ENCODE peak calls at places on chromosomes 7 and 10, in five cellular contexts. U is lower lobe of right lung; B is heart left ventricle; Z is foreskin keratinocyte; P is CD8-positive, alpha-beta T cell. H is an unnamed sample.

GRCh38 chr10:47254611-47255010 is 45.4 kb upstream of the GDF10 start:
- DNase-seq in U (no peak), B (no peak), Z (peak; percentile 11), P (no peak), H (no peak)

GRCh38 chr10:103685880-103686669 is 169.3 kb downstream of the SH3PXD2A start:
- DNase-seq in U (peak; percentile 81), B (peak; percentile 65), Z (no peak), P (peak; percentile 81), H (peak; percentile 77)

GRCh38 chr7:118855290-118855689 is 630.8 kb downstream of the ANKRD7 start:
- DNase-seq in U (no peak), B (no peak), Z (no peak), P (no peak), H (no peak)

GRCh38 chr7:108313086-108313485 is 143.2 kb downstream of the NRCAM start:
- DNase-seq in U (no peak), B (no peak), Z (no peak), P (no peak), H (no peak)

GRCh38 chr10:115829501-115830215 is 443.3 kb downstream of the GFRA1 start:
- DNase-seq in U (no peak), B (no peak), Z (peak; percentile 39), P (no peak), H (no peak)

GRCh38 chr10:124653811-124654651 is 90.1 kb downstream of the FAM53B start:
- DNase-seq in U (no peak), B (peak; percentile 70), Z (peak; percentile 88), P (no peak), H (no peak)

GRCh38 chr10:28984431-28984830 is 304.4 kb upstream of the LYZL1 start:
- DNase-seq in U (peak; percentile 89), B (peak; percentile 94), Z (peak; percentile 83), P (no peak), H (peak; percentile 89)

GRCh38 chr10:74786126-74786525 is 40.3 kb upstream of the KAT6B start:
- DNase-seq in U (no peak), B (no peak), Z (no peak), P (no peak), H (no peak)

GRCh38 chr10:101066146-101066889 is 4.5 kb downstream of the KAZALD1 start:
- DNase-seq in U (peak; percentile 91), B (peak; percentile 87), Z (peak; percentile 30), P (peak; percentile 66), H (peak; percentile 84)

GRCh38 chr10:79022565-79023488 is 45.9 kb upstream of the ZMIZ1 start:
- DNase-seq in U (peak; percentile 51), B (peak; percentile 79), Z (no peak), P (no peak), H (peak; percentile 62)

GRCh38 chr7:52500796-52501195 is 534.6 kb upstream of the POM121L12 start:
- DNase-seq in U (no peak), B (no peak), Z (peak; percentile 92), P (no peak), H (no peak)

GRCh38 chr10:76491216-76491615 is 1059.8 kb downstream of the LRMDA start:
- DNase-seq in U (no peak), B (no peak), Z (no peak), P (no peak), H (no peak)

GRCh38 chr10:132391372-132392020 is 5.5 kb upstream of the PWWP2B start:
- DNase-seq in U (no peak), B (no peak), Z (no peak), P (no peak), H (no peak)

GRCh38 chr7:99038086-99038855 is 105.6 kb downstream of the SMURF1 start:
- DNase-seq in U (no peak), B (no peak), Z (no peak), P (no peak), H (no peak)

GRCh38 chr10:6513509-6513908 is 66.6 kb downstream of the PRKCQ start:
- DNase-seq in U (no peak), B (no peak), Z (no peak), P (peak; percentile 55), H (no peak)

GRCh38 chr7:29167721-29168120 is 21.4 kb upstream of the CPVL start:
- DNase-seq in U (no peak), B (no peak), Z (no peak), P (no peak), H (no peak)

GRCh38 chr10:30671011-30671616 is 41.6 kb upstream of the LYZL2 start:
- DNase-seq in U (no peak), B (no peak), Z (peak; percentile 56), P (no peak), H (no peak)

GRCh38 chr10:85864866-85865526 is 501.6 kb downstream of the GRID1 start:
- DNase-seq in U (no peak), B (no peak), Z (no peak), P (no peak), H (no peak)

GRCh38 chr10:48796846-48797245 is 112.2 kb downstream of the WDFY4 start:
- DNase-seq in U (no peak), B (no peak), Z (no peak), P (no peak), H (no peak)

GRCh38 chr10:85528318-85528652 is 838.3 kb downstream of the GRID1 start:
- DNase-seq in U (no peak), B (no peak), Z (no peak), P (no peak), H (no peak)

GRCh38 chr10:47297796-47298540 is 2.0 kb upstream of the GDF10 start:
- DNase-seq in U (no peak), B (no peak), Z (no peak), P (no peak), H (no peak)

GRCh38 chr7:29884399-29885272 is 78.3 kb downstream of the WIPF3 start:
- DNase-seq in U (no peak), B (no peak), Z (peak; percentile 22), P (no peak), H (no peak)

GRCh38 chr10:119479048-119479394 is 63.5 kb downstream of the RGS10 start:
- DNase-seq in U (no peak), B (no peak), Z (no peak), P (no peak), H (no peak)

GRCh38 chr10:83448013-83448412 is 691.3 kb upstream of the GHITM start:
- DNase-seq in U (no peak), B (no peak), Z (no peak), P (no peak), H (no peak)

GRCh38 chr10:59708816-59709471 is 706 bp downstream of the SLC16A9 start:
- DNase-seq in U (peak; percentile 48), B (no peak), Z (peak; percentile 26), P (no peak), H (peak; percentile 71)

GRCh38 chr7:68267486-68267885 is 1270.9 kb downstream of the TYW1 start:
- DNase-seq in U (no peak), B (no peak), Z (no peak), P (no peak), H (no peak)

GRCh38 chr10:44863344-44864041 is 47.6 kb upstream of the TMEM72 start:
- DNase-seq in U (no peak), B (no peak), Z (no peak), P (no peak), H (no peak)

GRCh38 chr10:93476756-93477155 is 5.4 kb downstream of the MYOF start:
- DNase-seq in U (no peak), B (no peak), Z (no peak), P (no peak), H (no peak)
- H3K4me1 ChIP-seq in U (peaks cover 74% of the 10 kb centered on the region), B (no peaks in the 10 kb centered on the region), Z (peaks cover 38% of the 10 kb centered on the region), P (peaks cover under 1% of the 10 kb centered on the region), H (no peaks in the 10 kb centered on the region)

DNA sequence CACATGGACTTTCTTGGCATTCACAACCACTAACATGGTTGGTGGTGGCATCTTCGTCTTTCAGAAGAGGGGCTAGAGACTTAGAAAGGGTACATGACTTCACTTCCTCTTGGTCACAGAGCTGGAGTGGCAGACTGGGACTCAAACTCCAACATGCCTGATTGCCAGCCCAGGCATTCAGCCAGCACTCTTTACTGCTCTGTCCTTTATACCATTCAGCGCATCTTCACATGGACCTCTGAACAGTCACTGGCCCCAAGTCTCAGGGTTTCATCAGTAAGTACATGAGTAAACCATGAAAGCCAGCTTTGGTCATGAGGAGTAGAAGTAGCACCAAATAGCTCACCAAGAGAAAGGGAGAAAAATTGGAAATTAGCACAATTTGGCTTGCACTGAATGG is 148.4 kb upstream of the KLF14 start:
- DNase-seq in U (no peak), B (no peak), Z (no peak), P (no peak), H (no peak)
- H3K27ac ChIP-seq in U (no peak overlapping the region), B (no peak overlapping the region), Z (no peak overlapping the region), P (no peak overlapping the region), H (peak overlapping the region; percentile 94)

GRCh38 chr7:143346018-143346417 is 16.5 kb downstream of the FAM131B start:
- DNase-seq in U (no peak), B (no peak), Z (no peak), P (no peak), H (no peak)

GRCh38 chr7:143341842-143342241 is 20.7 kb downstream of the FAM131B start:
- DNase-seq in U (no peak), B (no peak), Z (no peak), P (peak; percentile 0), H (no peak)

GRCh38 chr7:143343596-143343995 is 18.9 kb downstream of the FAM131B start:
- DNase-seq in U (no peak), B (no peak), Z (no peak), P (no peak), H (no peak)

GRCh38 chr7:143347950-143348349 is 14.6 kb downstream of the FAM131B start:
- DNase-seq in U (no peak), B (no peak), Z (no peak), P (no peak), H (no peak)

DNA sequence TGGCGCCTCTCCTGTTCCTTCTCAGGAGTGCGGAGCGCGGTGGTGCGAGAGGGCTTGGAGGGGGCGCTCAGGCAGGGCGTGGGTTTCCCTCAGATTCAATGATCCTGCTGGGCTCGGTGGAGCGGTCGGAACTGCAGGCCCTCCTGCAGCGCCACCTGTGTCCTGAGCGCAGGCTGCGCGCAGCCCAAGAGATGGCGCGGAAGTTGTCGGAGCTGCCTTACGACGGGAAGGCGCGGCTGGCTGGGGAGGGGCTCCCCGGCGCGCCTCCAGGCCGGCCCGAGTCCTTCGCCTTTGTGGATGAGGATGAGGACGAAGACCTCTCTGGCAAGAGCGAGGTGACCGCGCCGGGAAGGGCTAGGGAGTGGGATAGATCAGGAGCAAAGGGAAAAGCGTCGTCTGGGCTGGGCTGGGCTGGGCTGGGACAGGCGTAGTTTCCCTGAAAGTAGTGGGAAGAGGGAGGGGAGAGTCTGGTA is 17.0 kb downstream of the FAM131B start:
- DNase-seq in U (peak; percentile 75), B (peak; percentile 53), Z (peak; percentile 25), P (peak; percentile 79), H (peak; percentile 62)
- TF ChIP-seq CTCF in U (peak; percentile 54), B (peak; percentile 31), Z (peak; percentile 69), P (peak; percentile 64), H (no peak)

DNA sequence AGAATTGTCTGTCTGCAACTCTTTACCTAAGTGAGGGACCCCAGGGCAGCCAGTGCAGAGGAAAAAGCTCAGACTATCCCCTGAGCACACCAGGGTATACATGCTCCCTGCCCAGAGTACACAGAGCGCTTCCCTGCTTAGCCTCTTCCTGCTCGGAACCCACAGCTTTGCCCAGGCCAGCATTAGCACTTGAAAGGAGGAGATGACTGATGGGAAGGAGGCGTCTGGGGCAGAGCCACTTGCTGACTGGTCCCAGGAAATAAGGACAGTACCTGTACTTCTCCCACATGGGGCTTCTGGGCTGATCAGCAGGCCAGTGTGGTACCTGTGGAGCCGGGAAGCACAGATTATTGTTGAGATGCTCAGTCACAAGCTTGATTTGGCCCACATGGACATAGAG is 48.4 kb upstream of the TRIM8 start:
- DNase-seq in U (no peak), B (no peak), Z (no peak), P (no peak), H (no peak)
- H3K4me1 ChIP-seq in U (peaks cover 59% of the 10 kb centered on the region), B (peaks cover 49% of the 10 kb centered on the region), Z (no peaks in the 10 kb centered on the region), P (no peaks in the 10 kb centered on the region), H (peaks cover 37% of the 10 kb centered on the region)